ENCODE peak calls at places on chromosome 5, in nine cellular contexts. U is endodermal cell; B is NCI-H2029 treated with DMSO at 0.1 percent for 48 hours; F is stimulated activated CD4-positive, alpha-beta T cell treated with anti-CD3 and anti-CD28 coated beads, Interleukin-4, amount 100 ng/mL, for 24 hours; P is suprapubic skin; M is ELR; G is NAMALWA; I is left ventricle myocardium inferior; K is natural killer cell. H is an unnamed sample.

GRCh38 chr5:79962580-79963222 is 28.4 kb downstream of the MTX3 start:
- DNase-seq in B (no peak), G (no peak), P (no peak), F (peak), U (no peak), K (no peak), I (no peak), M (peak), H (no peak)

GRCh38 chr5:148830220-148830619 is 3.8 kb downstream of the ADRB2 start:
- DNase-seq in F (no peak), I (peak), B (no peak), M (no peak), G (no peak), K (no peak), U (no peak), P (no peak), H (no peak)

GRCh38 chr5:125719681-125720676 is 703.2 kb upstream of the GRAMD2B start:
- DNase-seq in U (no peak), G (no peak), B (peak), I (no peak), F (no peak), M (no peak), K (no peak), P (no peak), H (no peak)

GRCh38 chr5:128224336-128224735 is 140.8 kb downstream of the SLC12A2 start:
- DNase-seq in F (no peak), M (no peak), K (no peak), G (no peak), P (no peak), I (no peak), U (no peak), B (no peak), H (no peak)

GRCh38 chr5:10366310-10367297 is 13.1 kb downstream of the MARCHF6 start:
- DNase-seq in P (no peak), G (no peak), M (peak), U (no peak), I (no peak), B (no peak), K (no peak), F (no peak), H (peak)

GRCh38 chr5:43369651-43370050 is 42.5 kb downstream of the CCL28 start:
- DNase-seq in I (no peak), M (no peak), U (no peak), P (no peak), G (no peak), K (no peak), B (no peak), F (no peak), H (no peak)

GRCh38 chr5:134511796-134512660 is 13.4 kb upstream of the JADE2 start:
- DNase-seq in F (no peak), I (peak), P (peak), K (no peak), M (peak), G (no peak), U (peak), B (no peak), H (peak)

GRCh38 chr5:1942158-1942557 is 59.4 kb upstream of the IRX4 start:
- DNase-seq in F (no peak), U (no peak), B (no peak), K (no peak), I (no peak), P (no peak), M (no peak), G (no peak), H (no peak)

GRCh38 chr5:127746756-127747155 is 43.6 kb downstream of the CCDC192 start:
- DNase-seq in U (no peak), I (no peak), G (peak), B (no peak), P (no peak), F (no peak), M (peak), K (no peak), H (no peak)

GRCh38 chr5:160315968-160316367 is 3.6 kb upstream of the CCNJL start:
- DNase-seq in M (peak), I (no peak), K (no peak), U (peak), B (peak), P (no peak), G (no peak), F (no peak), H (no peak)

GRCh38 chr5:161190778-161191177 is 338.8 kb upstream of the ATP10B start:
- DNase-seq in B (no peak), P (no peak), M (no peak), G (no peak), K (no peak), U (no peak), F (no peak), I (no peak), H (no peak)

GRCh38 chr5:172871561-172871960 is 37.5 kb downstream of the ERGIC1 start:
- DNase-seq in M (no peak), U (no peak), F (no peak), I (no peak), P (no peak), G (no peak), K (no peak), B (no peak), H (no peak)

GRCh38 chr5:89421035-89421434 is 538.1 kb upstream of the MEF2C start:
- DNase-seq in F (no peak), P (no peak), K (no peak), B (no peak), U (no peak), I (no peak), M (peak), G (no peak), H (no peak)

GRCh38 chr5:113163328-113163727 is 186.7 kb downstream of the DCP2 start:
- DNase-seq in U (no peak), G (no peak), P (no peak), B (no peak), M (peak), K (no peak), I (no peak), F (no peak), H (no peak)

GRCh38 chr5:23446436-23446835 is 61.0 kb upstream of the PRDM9 start:
- DNase-seq in P (no peak), I (no peak), K (no peak), U (no peak), G (no peak), B (no peak), F (no peak), M (no peak), H (no peak)

GRCh38 chr5:86108825-86109224 is 508.9 kb upstream of the COX7C start:
- DNase-seq in I (no peak), F (no peak), B (no peak), M (no peak), G (no peak), U (no peak), P (no peak), K (no peak), H (no peak)

GRCh38 chr5:32551865-32552264 is 33.5 kb upstream of the SUB1 start:
- DNase-seq in M (no peak), K (no peak), G (no peak), I (no peak), P (no peak), B (no peak), U (no peak), F (no peak), H (no peak)

GRCh38 chr5:137605377-137605776 is 106.3 kb upstream of the SPOCK1 start:
- DNase-seq in U (peak), F (no peak), B (no peak), M (peak), G (peak), P (no peak), K (no peak), I (no peak), H (no peak)

GRCh38 chr5:151496041-151496484 is 48.7 kb downstream of the SLC36A1 start:
- DNase-seq in U (peak), B (no peak), P (no peak), I (no peak), K (no peak), M (no peak), F (no peak), G (no peak), H (no peak)

GRCh38 chr5:7886849-7887460 is 18.0 kb downstream of the MTRR start:
- DNase-seq in K (no peak), I (no peak), P (no peak), F (no peak), B (peak), U (no peak), M (peak), G (peak), H (no peak)

GRCh38 chr5:149217096-149217801 is 54.4 kb upstream of the AFAP1L1 start:
- DNase-seq in I (peak), P (no peak), U (no peak), G (no peak), M (no peak), F (no peak), B (no peak), K (no peak), H (no peak)

GRCh38 chr5:172497591-172498255 is 43.4 kb upstream of the SH3PXD2B start:
- DNase-seq in K (no peak), G (no peak), M (no peak), P (peak), I (no peak), F (no peak), B (no peak), U (peak), H (no peak)

GRCh38 chr5:34022131-34022705 is 14.4 kb upstream of the AMACR start:
- DNase-seq in K (no peak), I (no peak), F (peak), P (no peak), U (no peak), B (no peak), G (no peak), M (peak), H (no peak)

GRCh38 chr5:136182618-136183017 is 10.3 kb downstream of the SMIM32 start:
- DNase-seq in K (no peak), B (no peak), U (no peak), F (no peak), I (no peak), G (no peak), M (no peak), P (no peak), H (no peak)

GRCh38 chr5:54757541-54757940 is 227.9 kb downstream of the ESM1 start:
- DNase-seq in U (no peak), P (no peak), M (no peak), F (no peak), K (no peak), I (no peak), B (no peak), G (no peak), H (no peak)

GRCh38 chr5:1008451-1009358 is at the start of gene NKD2:
- DNase-seq in F (no peak), U (peak), B (no peak), K (peak), M (no peak), I (peak), G (peak), P (peak), H (peak)

GRCh38 chr5:175710361-175710760 is 52.5 kb downstream of the HRH2 start:
- DNase-seq in K (no peak), U (peak), F (no peak), B (no peak), I (no peak), M (no peak), G (no peak), P (peak), H (peak)

GRCh38 chr5:1541662-1542008 is 17.9 kb upstream of the LPCAT1 start:
- DNase-seq in F (no peak), P (peak), G (no peak), M (no peak), I (no peak), K (no peak), B (no peak), U (peak), H (no peak)

GRCh38 chr5:133368009-133368408 is 244.3 kb downstream of the FSTL4 start:
- DNase-seq in G (no peak), B (no peak), F (no peak), P (peak), U (no peak), M (no peak), K (no peak), I (no peak), H (no peak)

GRCh38 chr5:127995556-127995955 is 88.0 kb upstream of the SLC12A2 start:
- DNase-seq in F (no peak), I (no peak), U (no peak), K (no peak), G (no peak), B (no peak), M (no peak), P (no peak), H (no peak)

GRCh38 chr5:172929371-172929838 is 29.8 kb upstream of the RPL26L1 start:
- DNase-seq in B (no peak), M (peak), U (no peak), K (no peak), F (no peak), G (no peak), I (no peak), P (no peak), H (no peak)

GRCh38 chr5:179436321-179437122 is 91.3 kb upstream of the ADAMTS2 start:
- DNase-seq in I (no peak), K (no peak), U (no peak), P (no peak), G (no peak), M (no peak), F (no peak), B (no peak), H (no peak)

GRCh38 chr5:89045216-89045615 is 162.2 kb upstream of the MEF2C start:
- DNase-seq in K (no peak), M (no peak), F (no peak), U (no peak), G (no peak), P (no peak), I (no peak), B (no peak), H (no peak)

GRCh38 chr5:133049726-133050048 is 2.1 kb upstream of the HSPA4 start:
- DNase-seq in U (no peak), P (no peak), I (no peak), M (no peak), B (peak), F (no peak), G (no peak), K (no peak), H (no peak)

GRCh38 chr5:91382530-91383026 is 539 bp downstream of the ARRDC3 start:
- DNase-seq in P (no peak), U (peak), K (peak), B (peak), F (peak), G (peak), I (no peak), M (peak), H (no peak)

GRCh38 chr5:181042036-181042435 is 2.0 kb downstream of the BTNL9 start:
- DNase-seq in G (no peak), I (no peak), U (no peak), P (no peak), K (no peak), M (no peak), B (no peak), F (no peak), H (no peak)

GRCh38 chr5:34007116-34007674 is 655 bp downstream of the AMACR start:
- DNase-seq in I (no peak), F (no peak), M (peak), U (peak), G (no peak), B (no peak), K (no peak), P (no peak), H (no peak)

H was measured in pancreas.